ENCODE peak calls at places on chromosomes 1 and 21, in five cellular contexts. T is K562, N is cardiac muscle cell, M is fibroblast of mammary gland, C is lung. W is an unnamed sample.

GRCh38 chr1:30101477-30102227 is 621.7 kb downstream of the MATN1 start:
- DNase-seq in T (peak; percentile 69), N (peak; percentile 12), M (no peak), C (no peak), W (no peak)

GRCh38 chr1:208141793-208142192 is 102.4 kb downstream of the PLXNA2 start:
- DNase-seq in T (no peak), N (no peak), M (no peak), C (no peak), W (no peak)

GRCh38 chr1:54350360-54350759 is 55.8 kb downstream of the SSBP3 start:
- DNase-seq in T (no peak), N (no peak), M (no peak), C (no peak), W (no peak)

GRCh38 chr1:195472298-195472697 is 1135.9 kb downstream of the KCNT2 start:
- DNase-seq in T (no peak), N (no peak), M (no peak), C (no peak), W (no peak)

GRCh38 chr21:15992171-15992570 is 262.4 kb downstream of the USP25 start:
- DNase-seq in T (no peak), N (no peak), M (peak; percentile 83), C (no peak), W (no peak)

GRCh38 chr1:110605901-110606783 is at the start of gene KCNA2:
- DNase-seq in T (no peak), N (peak; percentile 46), M (no peak), C (no peak), W (peak; percentile 26)

GRCh38 chr1:225482489-225482950 is 54.7 kb upstream of the LBR start:
- DNase-seq in T (no peak), N (peak; percentile 72), M (peak; percentile 15), C (no peak), W (no peak)

GRCh38 chr1:12232221-12232620 is 2.4 kb downstream of the VPS13D start:
- DNase-seq in T (no peak), N (no peak), M (no peak), C (no peak), W (no peak)

GRCh38 chr1:85330206-85330605 is 53.8 kb upstream of the BCL10 start:
- DNase-seq in T (no peak), N (peak; percentile 90), M (peak; percentile 86), C (peak; percentile 52), W (peak; percentile 30)

GRCh38 chr21:8991968-8992621 is 1529.3 kb upstream of the TPTE start:
- DNase-seq in T (no peak), N (no peak), M (no peak), C (no peak), W (no peak)

GRCh38 chr1:205925730-205926129 is 17.5 kb downstream of the SLC26A9 start:
- DNase-seq in T (no peak), N (peak; percentile 78), M (peak; percentile 99), C (no peak), W (peak; percentile 3)

GRCh38 chr1:110187139-110187890 is 22.8 kb upstream of the KCNC4 start:
- DNase-seq in T (no peak), N (peak; percentile 39), M (no peak), C (no peak), W (no peak)

GRCh38 chr1:46415514-46415913 is 21.4 kb downstream of the FAAH start:
- DNase-seq in T (no peak), N (no peak), M (no peak), C (no peak), W (no peak)

GRCh38 chr1:48048064-48048463 is 50.9 kb upstream of the TRABD2B start:
- DNase-seq in T (no peak), N (peak; percentile 68), M (peak; percentile 89), C (no peak), W (no peak)

GRCh38 chr1:44628962-44629756 is 45.1 kb downstream of the TMEM53 start:
- DNase-seq in T (no peak), N (peak; percentile 76), M (peak; percentile 99), C (no peak), W (no peak)

GRCh38 chr1:116574581-116575291 is 3.9 kb upstream of the CD58 start:
- DNase-seq in T (peak; percentile 79), N (peak; percentile 83), M (peak; percentile 72), C (peak; percentile 55), W (peak; percentile 55)

GRCh38 chr1:112544011-112544688 is 35.4 kb downstream of the WNT2B start:
- DNase-seq in T (no peak), N (peak; percentile 92), M (peak; percentile 93), C (no peak), W (no peak)

GRCh38 chr1:201540846-201541735 is 2.2 kb downstream of the NAV1 start:
- DNase-seq in T (no peak), N (no peak), M (no peak), C (no peak), W (no peak)

GRCh38 chr1:94971491-94971924 is 44.6 kb upstream of the CNN3 start:
- DNase-seq in T (no peak), N (no peak), M (peak; percentile 69), C (no peak), W (no peak)

GRCh38 chr21:21434944-21435343 is 436.7 kb downstream of the NCAM2 start:
- DNase-seq in T (no peak), N (no peak), M (no peak), C (no peak), W (no peak)

GRCh38 chr1:223062177-223062576 is 80.9 kb downstream of the TLR5 start:
- DNase-seq in T (no peak), N (no peak), M (peak; percentile 6), C (no peak), W (no peak)

GRCh38 chr1:161816201-161816600 is 50.1 kb downstream of the ATF6 start:
- DNase-seq in T (no peak), N (peak; percentile 57), M (peak; percentile 62), C (no peak), W (no peak)

GRCh38 chr1:84524590-84524989 is 18.2 kb upstream of the GNG5 start:
- DNase-seq in T (no peak), N (no peak), M (no peak), C (no peak), W (no peak)

GRCh38 chr21:29196021-29196663 is 65.7 kb downstream of the MAP3K7CL start:
- DNase-seq in T (peak; percentile 64), N (peak; percentile 94), M (peak; percentile 96), C (peak; percentile 73), W (peak; percentile 71)

GRCh38 chr1:230243583-230244377 is 176.7 kb downstream of the GALNT2 start:
- DNase-seq in T (no peak), N (peak; percentile 56), M (peak; percentile 58), C (no peak), W (no peak)

GRCh38 chr1:48061162-48062136 is 64.3 kb upstream of the TRABD2B start:
- DNase-seq in T (peak; percentile 67), N (peak; percentile 71), M (peak; percentile 67), C (peak; percentile 51), W (peak; percentile 45)

GRCh38 chr21:28485301-28486022 is 507.2 kb downstream of the LTN1 start:
- DNase-seq in T (no peak), N (peak; percentile 51), M (peak; percentile 93), C (no peak), W (no peak)

GRCh38 chr1:208030320-208031091 is 119.6 kb upstream of the CD34 start:
- DNase-seq in T (no peak), N (peak; percentile 81), M (peak; percentile 34), C (peak; percentile 48), W (no peak)

GRCh38 chr21:25398630-25399029 is 208.7 kb downstream of the MRPL39 start:
- DNase-seq in T (no peak), N (no peak), M (no peak), C (no peak), W (no peak)

GRCh38 chr1:183956559-183957188 is 80.9 kb downstream of the COLGALT2 start:
- DNase-seq in T (no peak), N (peak; percentile 84), M (peak; percentile 88), C (no peak), W (no peak)

GRCh38 chr1:192489046-192489445 is 86.5 kb upstream of the RGS1 start:
- DNase-seq in T (no peak), N (no peak), M (peak; percentile 92), C (no peak), W (no peak)

GRCh38 chr1:192493584-192493983 is 82.0 kb upstream of the RGS1 start:
- DNase-seq in T (no peak), N (no peak), M (no peak), C (no peak), W (no peak)

GRCh38 chr1:192488058-192488457 is 87.5 kb upstream of the RGS1 start:
- DNase-seq in T (peak; percentile 23), N (no peak), M (no peak), C (no peak), W (no peak)

GRCh38 chr1:192491804-192492554 is 83.6 kb upstream of the RGS1 start:
- DNase-seq in T (no peak), N (peak; percentile 16), M (peak; percentile 92), C (no peak), W (no peak)

GRCh38 chr1:192489748-192490147 is 85.8 kb upstream of the RGS1 start:
- DNase-seq in T (no peak), N (peak; percentile 91), M (peak; percentile 96), C (no peak), W (no peak)
- H3K4me3 ChIP-seq in T (no peak overlapping the region), N (no peak overlapping the region), M (no peak overlapping the region), C (no peak overlapping the region), W (no peak overlapping the region)

GRCh38 chr1:60222492-60223369 is 149.2 kb upstream of the C1orf87 start:
- DNase-seq in T (no peak), N (no peak), M (no peak), C (no peak), W (no peak)

GRCh38 chr1:60223370-60223652 is 149.7 kb upstream of the C1orf87 start:
- DNase-seq in T (no peak), N (no peak), M (no peak), C (no peak), W (no peak)

GRCh38 chr1:60227581-60228252 is 154.1 kb upstream of the C1orf87 start:
- DNase-seq in T (no peak), N (peak; percentile 4), M (peak; percentile 53), C (no peak), W (no peak)

GRCh38 chr1:60228253-60228594 is 154.7 kb upstream of the C1orf87 start:
- DNase-seq in T (no peak), N (no peak), M (peak; percentile 36), C (no peak), W (no peak)
- H3K4me3 ChIP-seq in T (no peak overlapping the region), N (no peak overlapping the region), M (no peak overlapping the region), C (no peak overlapping the region), W (no peak overlapping the region)

DNA sequence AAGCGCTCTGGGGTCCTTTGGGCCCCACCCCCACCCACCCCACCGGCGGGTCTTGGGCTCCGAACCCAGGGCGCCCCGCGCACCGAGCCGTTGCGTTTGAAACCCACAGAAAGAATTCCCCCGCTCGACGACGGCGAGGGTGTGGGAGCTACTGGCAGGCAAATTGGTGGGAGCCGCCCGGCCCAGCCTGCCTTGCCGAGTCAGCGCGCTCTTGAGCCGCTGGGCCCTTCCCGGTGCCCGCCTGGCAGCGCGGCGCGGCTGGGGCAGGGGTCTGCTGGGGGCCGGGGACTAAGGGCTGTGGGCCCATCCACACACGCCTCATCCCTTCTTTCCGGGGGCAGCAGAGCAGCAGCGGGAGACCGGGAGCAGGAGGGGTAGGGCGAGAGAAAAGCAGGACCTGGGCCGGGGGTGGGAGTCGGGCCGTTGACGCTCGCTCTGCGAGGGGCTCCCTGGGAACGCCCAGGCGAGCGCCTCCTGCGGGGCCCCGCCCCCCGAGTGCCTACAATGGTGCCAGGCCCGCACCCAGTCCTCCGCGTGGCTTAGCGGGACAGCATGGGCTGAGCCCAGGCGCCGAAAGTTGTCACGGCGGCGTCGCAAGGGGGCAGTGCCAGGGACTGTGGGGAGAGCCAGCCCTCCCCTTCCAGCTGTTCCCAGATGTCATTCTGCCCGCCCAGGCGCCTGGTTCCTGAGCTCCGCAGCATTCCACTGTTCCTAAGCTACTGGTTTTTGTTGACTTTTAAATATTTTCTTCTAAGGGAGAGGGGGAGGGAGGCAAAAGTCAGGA is at the start of gene C1orf94:
- DNase-seq in T (no peak), N (no peak), M (no peak), C (no peak), W (no peak)
- H3K4me3 ChIP-seq in T (no peak within 1 kb of the TSS), N (no peak within 1 kb of the TSS), M (no peak within 1 kb of the TSS), C (no peak within 1 kb of the TSS), W (no peak within 1 kb of the TSS)

GRCh38 chr21:20329636-20330035 is 668.6 kb upstream of the NCAM2 start:
- DNase-seq in T (no peak), N (no peak), M (no peak), C (no peak), W (no peak)
- H3K4me3 ChIP-seq in T (peak overlapping the region; percentile 33), N (no peak overlapping the region), M (no peak overlapping the region), C (no peak overlapping the region), W (no peak overlapping the region)